ENCODE peak calls at places on chromosomes 3 and 15, in nine cellular contexts. K is RCC 7860; L is AG08396; W is upper lobe of right lung; D is NCI-H446 treated with DMSO at 0.1 percent for 48 hours; P is HTR-8/SVneo; F is stimulated activated CD8-positive, alpha-beta memory T cell treated with anti-CD3 and anti-CD28 coated beads, Interleukin-4, amount 100 ng/mL, for 24 hours; T is Peyer's patch; B is neural crest cell. U is an unnamed sample.

GRCh38 chr15:52735231-52736089 is 54.7 kb downstream of the ONECUT1 start:
- DNase-seq in K (peak; percentile 65), L (peak; percentile 68), T (peak; percentile 83), B (peak; percentile 86), P (peak; percentile 66), F (peak; percentile 22), W (no peak), D (peak; percentile 5), U (no peak)

GRCh38 chr3:160090653-160091052 is 102.0 kb downstream of the IL12A start:
- DNase-seq in T (no peak), B (no peak), W (no peak), L (no peak), D (no peak), F (no peak), P (no peak), K (no peak), U (no peak)

GRCh38 chr15:75036269-75036668 is 12.9 kb downstream of the PPCDC start:
- DNase-seq in K (peak; percentile 18), P (peak; percentile 55), L (no peak), D (no peak), W (no peak), T (peak; percentile 78), F (no peak), B (no peak), U (no peak)

GRCh38 chr3:33826688-33827087 is 28.3 kb downstream of the PDCD6IP start:
- DNase-seq in D (no peak), P (no peak), T (no peak), F (no peak), L (no peak), W (no peak), K (no peak), B (no peak), U (no peak)

GRCh38 chr3:121660356-121661171 is at the start of gene HCLS1:
- DNase-seq in W (peak; percentile 76), T (peak; percentile 90), F (peak; percentile 41), B (no peak), P (peak; percentile 11), D (no peak), L (no peak), K (no peak), U (no peak)

GRCh38 chr3:24393316-24393715 is 101.3 kb downstream of the THRB start:
- DNase-seq in D (no peak), F (no peak), L (no peak), T (no peak), K (no peak), P (no peak), B (no peak), W (no peak), U (no peak)

GRCh38 chr3:473284-473800 is 276.8 kb downstream of the CHL1 start:
- DNase-seq in F (no peak), B (no peak), W (no peak), T (no peak), D (no peak), P (no peak), L (no peak), K (no peak), U (no peak)

GRCh38 chr15:27681038-27681437 is 418.1 kb downstream of the OCA2 start:
- DNase-seq in T (no peak), D (no peak), F (no peak), P (no peak), L (no peak), K (no peak), B (no peak), W (no peak), U (no peak)

GRCh38 chr3:126782554-126782953 is 78.5 kb downstream of the CHCHD6 start:
- DNase-seq in D (peak; percentile 6), L (peak; percentile 81), W (no peak), T (peak; percentile 53), K (peak; percentile 89), B (no peak), P (peak; percentile 68), F (no peak), U (no peak)

GRCh38 chr3:126104742-126105605 is 21.1 kb upstream of the SLC41A3 start:
- DNase-seq in F (no peak), P (no peak), B (no peak), W (no peak), T (no peak), L (peak; percentile 3), D (no peak), K (no peak), U (no peak)